ENCODE peak calls at places on chromosomes 7 and 10, in four cellular contexts. B is right lobe of liver, J is activated gamma-delta T cell, Z is GM12864. D is an unnamed sample.

GRCh38 chr7:926061-927030 is 28.1 kb downstream of the ADAP1 start:
- DNase-seq in B (peak; percentile 41), J (no peak), Z (no peak), D (peak; percentile 4)

GRCh38 chr7:143383642-143383957 is 2.5 kb downstream of the ZYX start:
- DNase-seq in B (no peak), J (no peak), Z (no peak), D (no peak)

GRCh38 chr10:88138319-88138848 is 275.0 kb downstream of the PTEN start:
- DNase-seq in B (no peak), J (no peak), Z (peak; percentile 79), D (no peak)

GRCh38 chr7:22696672-22697071 is 30.3 kb upstream of the IL6 start:
- DNase-seq in B (no peak), J (no peak), Z (no peak), D (no peak)

GRCh38 chr10:63605568-63605967 is 84.4 kb downstream of the REEP3 start:
- DNase-seq in B (no peak), J (no peak), Z (no peak), D (peak; percentile 33)

GRCh38 chr7:153954477-153954876 is 97.7 kb upstream of the DPP6 start:
- DNase-seq in B (no peak), J (no peak), Z (no peak), D (no peak)

GRCh38 chr7:12550956-12551355 is 19.6 kb upstream of the SCIN start:
- DNase-seq in B (no peak), J (no peak), Z (no peak), D (no peak)

GRCh38 chr7:134723904-134724303 is 55.5 kb upstream of the CALD1 start:
- DNase-seq in B (no peak), J (no peak), Z (no peak), D (no peak)

GRCh38 chr10:44832595-44833390 is 78.3 kb upstream of the TMEM72 start:
- DNase-seq in B (no peak), J (no peak), Z (no peak), D (no peak)

GRCh38 chr10:104548090-104548489 is 93.0 kb upstream of the SORCS3 start:
- DNase-seq in B (no peak), J (no peak), Z (no peak), D (peak; percentile 57)

GRCh38 chr7:11830582-11831382 is 1.2 kb downstream of the THSD7A start:
- DNase-seq in B (peak; percentile 47), J (no peak), Z (no peak), D (no peak)

GRCh38 chr10:79001082-79001885 is 67.5 kb upstream of the ZMIZ1 start:
- DNase-seq in B (no peak), J (no peak), Z (no peak), D (no peak)

D was measured in iPS-NIHi11.